ENCODE peak calls at places on chromosomes 13 and 19, in four cellular contexts. V is fibroblast of mammary gland, I is IMR-90, H is BE2C. N is an unnamed sample.

GRCh38 chr19:57578487-57579205 is at the start of gene ZNF416:
- DNase-seq in V (peak), I (peak), H (peak), N (peak)

GRCh38 chr19:7200739-7201138 is 93.5 kb downstream of the INSR start:
- DNase-seq in V (no peak), I (no peak), H (no peak), N (no peak)

GRCh38 chr19:5644051-5644450 is 21.2 kb downstream of the SAFB start:
- DNase-seq in V (peak), I (peak), H (no peak), N (no peak)

GRCh38 chr13:29543230-29544215 is 52.0 kb downstream of the SLC7A1 start:
- DNase-seq in V (peak), I (peak), H (peak), N (no peak)

GRCh38 chr19:52935434-52935833 is 12.2 kb upstream of the ZNF888 start:
- DNase-seq in V (peak), I (peak), H (no peak), N (no peak)

GRCh38 chr13:44903596-44903995 is 85.7 kb downstream of the NUFIP1 start:
- DNase-seq in V (peak), I (peak), H (no peak), N (no peak)

GRCh38 chr19:51311388-51312257 is at the start of gene IGLON5:
- DNase-seq in V (no peak), I (no peak), H (peak), N (peak)

GRCh38 chr19:11142528-11143171 is 12.9 kb downstream of the SPC24 start:
- DNase-seq in V (peak), I (peak), H (peak), N (peak)

GRCh38 chr13:61531383-61532065 is 115.9 kb upstream of the PCDH20 start:
- DNase-seq in V (no peak), I (no peak), H (no peak), N (no peak)

GRCh38 chr19:27962260-27962659 is 1250.7 kb downstream of the UQCRFS1 start:
- DNase-seq in V (peak), I (no peak), H (no peak), N (no peak)

GRCh38 chr13:99162543-99162942 is 38.1 kb upstream of the UBAC2 start:
- DNase-seq in V (no peak), I (no peak), H (no peak), N (no peak)
- H3K4me3 ChIP-seq in V (no peak), I (no peak), H (no peak), N (no peak)

DNA sequence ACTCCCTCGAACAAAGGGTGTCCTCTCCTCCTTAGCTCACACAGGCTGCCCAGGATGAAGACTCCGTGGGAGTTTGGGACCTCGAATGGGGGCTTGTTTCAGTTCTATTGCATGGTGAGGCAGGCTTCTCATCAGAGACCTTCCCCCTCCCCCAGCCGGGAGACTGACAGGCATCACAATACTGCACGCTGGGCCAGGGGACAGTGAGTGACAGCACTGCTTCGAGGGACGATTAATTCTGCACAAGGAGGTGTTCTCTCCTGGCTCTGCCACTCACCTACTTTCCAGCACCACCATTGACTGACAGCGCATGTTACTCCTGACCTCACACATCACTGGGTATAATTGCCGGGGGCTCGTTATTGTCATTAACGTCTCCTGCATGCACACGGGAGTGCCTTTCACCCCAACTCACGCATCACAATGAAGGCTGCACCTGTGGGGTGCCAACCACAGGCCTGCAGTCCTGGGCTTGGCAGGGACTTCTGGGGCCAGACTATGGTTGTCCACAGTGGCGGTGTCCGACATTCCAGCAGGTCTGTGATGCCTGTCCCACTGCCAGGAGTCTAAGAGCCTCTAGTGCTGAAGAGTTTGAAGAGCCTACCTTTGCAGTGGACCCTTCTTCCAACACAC is 412.2 kb upstream of the TSHZ3 start:
- DNase-seq in V (no peak), I (no peak), H (no peak), N (no peak)
- TF ChIP-seq CTCF in V (no peak), I (no peak), H (no peak), N (no peak)

DNA sequence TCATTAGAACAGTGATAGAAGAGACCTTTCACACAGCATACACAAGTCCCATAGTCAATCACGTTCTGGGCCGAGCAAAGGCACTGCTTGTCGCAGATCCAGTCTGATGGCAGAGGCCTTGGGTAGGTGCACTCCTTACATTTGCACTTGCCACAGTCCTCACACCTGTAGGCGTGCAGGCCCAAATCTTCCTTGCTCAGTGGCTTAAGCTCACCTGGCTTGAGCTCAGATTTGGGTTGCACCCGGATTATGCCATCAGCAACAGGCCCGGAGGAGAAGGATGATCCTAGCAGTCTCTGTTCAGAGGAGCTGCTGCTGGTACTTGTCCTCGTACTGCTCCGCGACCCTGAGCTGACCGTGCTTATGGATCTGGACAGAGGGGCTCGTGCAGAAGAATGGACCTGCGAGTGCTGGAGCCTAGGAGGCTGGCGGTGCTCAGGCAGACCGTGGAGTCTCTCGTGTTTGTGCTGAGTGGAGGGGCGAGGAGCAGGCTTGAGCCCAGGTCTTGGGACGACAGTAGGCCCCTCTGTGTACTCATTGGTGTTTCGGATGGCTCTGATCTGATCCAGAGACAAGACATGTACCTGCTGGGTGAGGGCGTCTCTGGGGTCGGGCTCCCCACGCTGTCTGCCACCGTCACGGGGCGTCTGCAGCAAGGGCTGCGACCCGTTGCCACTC is 3.8 kb downstream of the SPRY2 start:
- DNase-seq in V (peak), I (no peak), H (peak), N (no peak)
- H3K4me3 ChIP-seq in V (peak), I (peak), H (peak), N (no peak)

GRCh38 chr19:29926801-29927200 is 15.2 kb upstream of the URI1 start:
- DNase-seq in V (no peak), I (no peak), H (no peak), N (no peak)

GRCh38 chr19:29926031-29926430 is 16.0 kb upstream of the URI1 start:
- DNase-seq in V (no peak), I (no peak), H (no peak), N (no peak)

GRCh38 chr19:29922972-29923371 is 19.1 kb upstream of the URI1 start:
- DNase-seq in V (no peak), I (no peak), H (no peak), N (no peak)

GRCh38 chr19:29927944-29928669 is 13.9 kb upstream of the URI1 start:
- DNase-seq in V (no peak), I (no peak), H (no peak), N (no peak)

DNA sequence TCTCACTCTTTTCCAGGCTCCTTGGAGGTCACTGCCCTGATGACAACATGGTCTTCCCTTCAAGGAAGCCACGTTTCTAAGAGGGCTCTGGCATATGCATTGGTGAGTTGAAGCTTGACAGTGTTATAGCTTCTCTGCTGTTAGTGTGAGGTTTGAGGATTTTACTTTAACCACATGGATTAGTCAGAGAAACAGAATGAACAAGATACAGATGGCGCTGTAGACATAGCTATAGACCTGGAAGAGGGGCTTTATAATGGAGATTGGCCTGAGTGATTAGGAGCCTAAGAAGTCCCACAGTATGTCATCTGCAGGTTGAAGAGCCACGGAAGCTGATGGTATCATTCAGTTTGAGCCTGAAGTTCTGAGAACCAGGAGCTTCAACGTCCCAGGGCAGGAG is 18.4 kb upstream of the URI1 start:
- DNase-seq in V (no peak), I (no peak), H (no peak), N (no peak)
- TF ChIP-seq CTCF in V (no peak), I (no peak), H (no peak), N (peak)

DNA sequence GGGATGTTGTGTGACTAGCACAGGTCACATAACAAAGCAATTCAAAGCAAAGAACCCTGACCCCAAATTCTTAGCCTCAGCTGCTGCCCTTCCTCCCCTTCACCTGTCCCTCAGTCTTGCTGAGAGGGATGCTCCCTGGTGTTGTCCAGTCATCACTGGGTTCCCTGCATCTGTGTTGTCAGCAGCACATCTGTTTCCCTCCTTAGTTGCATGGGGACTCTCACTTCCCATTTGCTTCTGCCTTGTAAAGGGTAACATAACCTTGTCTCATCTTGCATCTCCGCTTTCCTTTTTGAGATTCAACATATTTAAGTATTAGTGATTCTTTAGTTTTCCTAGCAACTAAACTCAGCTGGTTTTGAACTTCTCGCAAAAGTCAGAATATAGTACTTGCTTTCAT is 54.0 kb downstream of the SPATA13 start:
- DNase-seq in V (no peak), I (no peak), H (no peak), N (no peak)
- H3K4me3 ChIP-seq in V (no peak), I (no peak), H (no peak), N (no peak)

GRCh38 chr13:84821261-84821660 is 939.0 kb upstream of the SLITRK1 start:
- DNase-seq in V (no peak), I (no peak), H (peak), N (no peak)
- TF ChIP-seq CTCF in V (no peak), I (no peak), H (no peak), N (no peak)

DNA sequence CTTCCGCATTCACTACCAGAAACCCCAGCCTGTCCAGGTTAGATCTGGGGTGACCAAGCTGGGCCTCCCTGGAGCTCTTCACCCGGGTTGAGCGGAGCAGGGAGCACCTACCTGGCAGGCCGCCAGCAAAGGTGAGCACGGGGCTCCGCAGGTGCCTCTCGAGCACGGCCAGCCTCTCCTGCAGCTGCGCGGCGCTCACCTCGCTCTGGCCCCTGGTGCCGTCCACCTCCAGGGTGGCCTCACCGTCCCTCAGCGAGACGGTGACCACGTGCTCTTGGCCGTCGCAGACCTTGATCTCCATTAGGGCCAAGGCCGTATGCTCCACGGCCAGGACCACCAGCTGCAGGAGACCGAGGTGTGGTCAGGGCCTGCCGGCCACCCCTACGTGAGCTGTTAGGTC is 42.0 kb downstream of the GAS6 start:
- DNase-seq in V (no peak), I (no peak), H (no peak), N (no peak)
- H3K4me3 ChIP-seq in V (no peak), I (no peak), H (no peak), N (no peak)

N was measured in A673.